ENCODE peak calls at places on chromosomes 5 and 9, in eight cellular contexts. One of them, this sample, is unnamed.

GRCh38 chr9:22029231-22029630 is 20.1 kb upstream of the CDKN2B start:
- DNase-seq in mucosa of descending colon: no peak
- DNase-seq in NCI-H774: no peak
- DNase-seq in nucleus accumbens: no peak
- DNase-seq in AG08396: no peak
- DNase-seq in NAMALWA: no peak
- DNase-seq in ascending aorta: no peak
- DNase-seq in skeletal muscle cell: no peak
- DNase-seq in this sample: no peak

GRCh38 chr5:662751-663435 is 30.3 kb downstream of the TPPP start:
- DNase-seq in mucosa of descending colon: peak; percentile 51
- DNase-seq in NCI-H774: no peak
- DNase-seq in nucleus accumbens: no peak
- DNase-seq in AG08396: no peak
- DNase-seq in NAMALWA: no peak
- DNase-seq in ascending aorta: no peak
- DNase-seq in skeletal muscle cell: no peak
- DNase-seq in this sample: no peak

GRCh38 chr5:56640763-56641406 is 174.5 kb upstream of the MAP3K1 start:
- DNase-seq in mucosa of descending colon: peak; percentile 50
- DNase-seq in NCI-H774: no peak
- DNase-seq in nucleus accumbens: no peak
- DNase-seq in AG08396: no peak
- DNase-seq in NAMALWA: peak; percentile 2
- DNase-seq in ascending aorta: no peak
- DNase-seq in skeletal muscle cell: no peak
- DNase-seq in this sample: no peak

GRCh38 chr5:24855485-24855884 is 210.7 kb upstream of the CDH10 start:
- DNase-seq in mucosa of descending colon: no peak
- DNase-seq in NCI-H774: no peak
- DNase-seq in nucleus accumbens: no peak
- DNase-seq in AG08396: no peak
- DNase-seq in NAMALWA: no peak
- DNase-seq in ascending aorta: no peak
- DNase-seq in skeletal muscle cell: no peak
- DNase-seq in this sample: no peak

GRCh38 chr9:32518276-32518675 is 7.7 kb downstream of the RIGI start:
- DNase-seq in mucosa of descending colon: no peak
- DNase-seq in NCI-H774: no peak
- DNase-seq in nucleus accumbens: no peak
- DNase-seq in AG08396: no peak
- DNase-seq in NAMALWA: no peak
- DNase-seq in ascending aorta: no peak
- DNase-seq in skeletal muscle cell: no peak
- DNase-seq in this sample: no peak

GRCh38 chr9:124042168-124042775 is 30.7 kb downstream of the LHX2 start:
- DNase-seq in mucosa of descending colon: no peak
- DNase-seq in NCI-H774: no peak
- DNase-seq in nucleus accumbens: no peak
- DNase-seq in AG08396: no peak
- DNase-seq in NAMALWA: no peak
- DNase-seq in ascending aorta: no peak
- DNase-seq in skeletal muscle cell: no peak
- DNase-seq in this sample: no peak

GRCh38 chr5:122182491-122182921 is 53.2 kb downstream of the ZNF474 start:
- DNase-seq in mucosa of descending colon: peak; percentile 55
- DNase-seq in NCI-H774: no peak
- DNase-seq in nucleus accumbens: no peak
- DNase-seq in AG08396: no peak
- DNase-seq in NAMALWA: no peak
- DNase-seq in ascending aorta: peak; percentile 77
- DNase-seq in skeletal muscle cell: peak; percentile 75
- DNase-seq in this sample: no peak

GRCh38 chr5:51386916-51387853 is 3.9 kb downstream of the ISL1 start:
- DNase-seq in mucosa of descending colon: peak; percentile 40
- DNase-seq in NCI-H774: peak; percentile 37
- DNase-seq in nucleus accumbens: no peak
- DNase-seq in AG08396: no peak
- DNase-seq in NAMALWA: no peak
- DNase-seq in ascending aorta: no peak
- DNase-seq in skeletal muscle cell: no peak
- DNase-seq in this sample: no peak

GRCh38 chr5:172504736-172505402 is 50.5 kb upstream of the SH3PXD2B start:
- DNase-seq in mucosa of descending colon: no peak
- DNase-seq in NCI-H774: no peak
- DNase-seq in nucleus accumbens: no peak
- DNase-seq in AG08396: no peak
- DNase-seq in NAMALWA: no peak
- DNase-seq in ascending aorta: peak; percentile 59
- DNase-seq in skeletal muscle cell: peak; percentile 4
- DNase-seq in this sample: no peak

GRCh38 chr9:69719368-69719767 is 40.4 kb downstream of the PTAR1 start:
- DNase-seq in mucosa of descending colon: no peak
- DNase-seq in NCI-H774: no peak
- DNase-seq in nucleus accumbens: no peak
- DNase-seq in AG08396: no peak
- DNase-seq in NAMALWA: no peak
- DNase-seq in ascending aorta: no peak
- DNase-seq in skeletal muscle cell: peak; percentile 8
- DNase-seq in this sample: no peak

GRCh38 chr5:18772475-18772874 is 1138.2 kb downstream of the TAF11L14 start:
- DNase-seq in mucosa of descending colon: no peak
- DNase-seq in NCI-H774: peak; percentile 43
- DNase-seq in nucleus accumbens: no peak
- DNase-seq in AG08396: no peak
- DNase-seq in NAMALWA: peak; percentile 10
- DNase-seq in ascending aorta: no peak
- DNase-seq in skeletal muscle cell: peak; percentile 20
- DNase-seq in this sample: no peak

GRCh38 chr5:176364765-176365662 is at the start of gene ARL10:
- DNase-seq in mucosa of descending colon: no peak
- DNase-seq in NCI-H774: no peak
- DNase-seq in nucleus accumbens: peak; percentile 20
- DNase-seq in AG08396: peak; percentile 68
- DNase-seq in NAMALWA: peak; percentile 43
- DNase-seq in ascending aorta: peak; percentile 67
- DNase-seq in skeletal muscle cell: peak; percentile 7
- DNase-seq in this sample: peak; percentile 9

GRCh38 chr9:81410201-81410600 is 279.1 kb downstream of the TLE1 start:
- DNase-seq in mucosa of descending colon: no peak
- DNase-seq in NCI-H774: no peak
- DNase-seq in nucleus accumbens: no peak
- DNase-seq in AG08396: peak; percentile 47
- DNase-seq in NAMALWA: no peak
- DNase-seq in ascending aorta: no peak
- DNase-seq in skeletal muscle cell: no peak
- DNase-seq in this sample: no peak